ENCODE peak calls at places on chromosome 19, in nine cellular contexts. A, N, S, B, P, K, R, J and C are unnamed samples.

GRCh38 chr19:28351761-28352160 is 861.2 kb downstream of the UQCRFS1 start:
- DNase-seq in A (no peak), N (no peak), S (no peak), B (no peak), P (no peak), K (no peak), R (no peak), J (no peak), C (no peak)

GRCh38 chr19:29841559-29842367 is 30.0 kb downstream of the CCNE1 start:
- DNase-seq in A (peak), N (no peak), S (no peak), B (no peak), P (peak), K (peak), R (no peak), J (no peak), C (no peak)

GRCh38 chr19:32869369-32870153 is at the start of gene SLC7A9:
- DNase-seq in A (no peak), N (no peak), S (no peak), B (peak), P (peak), K (no peak), R (no peak), J (no peak), C (no peak)

GRCh38 chr19:19006213-19006612 is 27.1 kb downstream of the SUGP2 start:
- DNase-seq in A (no peak), N (no peak), S (no peak), B (no peak), P (no peak), K (no peak), R (no peak), J (no peak), C (no peak)

GRCh38 chr19:43699506-43700367 is 16.1 kb upstream of the IRGC start:
- DNase-seq in A (no peak), N (peak), S (no peak), B (peak), P (peak), K (no peak), R (peak), J (no peak), C (no peak)

GRCh38 chr19:11639245-11639601 is 41.9 kb downstream of the ZNF627 start:
- DNase-seq in A (no peak), N (no peak), S (no peak), B (no peak), P (no peak), K (no peak), R (no peak), J (no peak), C (no peak)

GRCh38 chr19:54192972-54193371 is 1.9 kb downstream of the TSEN34 start:
- DNase-seq in A (no peak), N (no peak), S (no peak), B (no peak), P (no peak), K (no peak), R (no peak), J (no peak), C (no peak)

GRCh38 chr19:2602391-2603181 is 99.9 kb downstream of the GNG7 start:
- DNase-seq in A (no peak), N (peak), S (peak), B (peak), P (peak), K (no peak), R (peak), J (no peak), C (peak)

GRCh38 chr19:49968279-49968922 is 7.4 kb upstream of the SIGLEC11 start:
- DNase-seq in A (no peak), N (no peak), S (no peak), B (no peak), P (no peak), K (no peak), R (no peak), J (no peak), C (peak)

DNA sequence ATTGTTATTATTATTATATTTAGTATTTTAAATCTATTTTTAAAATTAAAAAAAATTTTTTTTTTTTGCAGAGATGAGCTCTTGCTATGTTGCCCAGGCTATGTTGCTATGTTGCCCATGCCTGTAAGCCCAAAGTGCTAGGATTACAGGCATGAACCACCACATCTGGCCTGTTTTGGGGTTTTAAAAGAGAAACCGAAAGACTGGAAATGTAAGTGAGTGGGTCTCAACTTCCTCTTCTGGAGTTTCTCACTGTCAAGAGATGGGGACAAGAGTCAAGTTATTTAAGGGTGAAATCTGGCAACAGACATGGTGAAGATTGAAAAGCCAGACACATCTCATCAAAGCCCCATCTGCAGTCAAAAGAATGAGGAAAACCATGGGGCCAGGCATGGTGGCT is 4.2 kb upstream of the OR7G3 start:
- DNase-seq in A (no peak), N (no peak), S (no peak), B (no peak), P (no peak), K (no peak), R (no peak), J (no peak), C (no peak)
- TF ChIP-seq POLR2A in A (no peak), N (no peak), S (no peak), B (no peak), P (no peak), K (no peak), R (no peak), J (no peak), C (no peak)

GRCh38 chr19:52622261-52622660 is 15.9 kb downstream of the ZNF83 start:
- DNase-seq in A (no peak), N (no peak), S (no peak), B (no peak), P (no peak), K (no peak), R (no peak), J (no peak), C (no peak)
- TF ChIP-seq CTCF in A (no peak), N (no peak), S (no peak), B (no peak), P (no peak), K (no peak), R (no peak), J (no peak), C (no peak)

DNA sequence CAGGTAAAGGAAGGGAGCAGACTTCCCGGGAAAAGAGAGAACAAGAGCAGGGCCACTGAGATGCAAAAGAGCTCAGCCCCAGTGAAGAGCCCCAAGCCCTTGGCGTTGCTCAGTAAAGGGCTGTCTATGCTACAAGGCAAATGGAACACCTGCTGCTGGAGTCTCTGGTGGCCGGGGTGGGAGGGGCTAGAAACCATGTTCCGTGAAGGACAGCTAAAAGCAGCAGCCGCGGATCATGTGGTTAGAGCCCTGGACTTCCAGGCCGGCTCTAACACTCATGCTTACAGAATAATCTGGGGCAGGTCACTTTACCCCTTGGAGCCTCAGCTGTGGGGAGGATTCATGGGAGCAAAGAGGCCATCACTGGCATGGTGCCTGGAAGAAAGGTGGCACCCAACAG is 17.8 kb downstream of the POU2F2 start:
- DNase-seq in A (no peak), N (no peak), S (no peak), B (no peak), P (no peak), K (no peak), R (peak), J (peak), C (no peak)
- TF ChIP-seq EP300 in A (no peak), N (no peak), S (no peak), B (no peak), P (no peak), K (no peak), R (no peak), J (no peak), C (no peak)

DNA sequence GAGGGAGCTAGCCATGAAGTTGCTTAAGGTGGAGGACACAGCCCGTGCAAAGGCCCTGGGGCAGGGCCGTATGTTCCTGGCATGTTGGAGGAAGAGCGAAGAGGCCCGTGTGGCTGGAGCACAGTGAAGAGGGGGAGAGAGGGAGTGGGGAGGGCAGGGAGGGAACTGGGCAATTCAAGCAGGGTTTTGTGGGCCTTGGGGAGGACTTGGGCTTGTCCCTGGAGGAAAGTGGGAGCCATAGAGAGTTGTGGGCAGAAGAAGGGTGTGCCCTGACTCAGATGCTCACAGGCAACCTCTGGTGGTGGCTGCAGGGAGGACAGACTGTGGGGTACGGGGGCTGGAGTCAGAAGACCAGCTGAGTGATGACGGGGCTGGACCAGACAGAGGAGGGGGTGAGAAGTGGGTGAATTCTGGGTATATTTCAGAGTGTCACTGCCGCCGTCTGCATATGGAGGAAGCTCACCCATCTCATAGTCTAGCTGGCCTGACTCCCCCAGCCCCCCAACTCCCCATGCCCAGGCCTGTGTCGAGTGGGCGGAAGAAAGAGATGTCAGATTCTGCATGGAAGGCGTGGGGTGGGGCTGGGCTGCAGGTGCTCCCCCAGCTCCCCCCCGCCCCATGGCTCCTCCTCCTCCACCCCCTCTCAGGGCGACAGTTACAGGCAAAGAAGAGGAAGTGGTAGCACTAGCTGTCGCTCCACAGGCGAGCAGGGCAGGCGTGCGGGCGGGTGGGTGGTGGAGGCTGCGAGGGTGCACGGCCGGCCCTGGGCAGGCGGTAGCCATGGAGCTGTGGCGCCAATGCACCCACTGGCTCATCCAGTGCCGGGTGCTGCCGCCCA is at the start of gene VAV1:
- DNase-seq in A (no peak), N (no peak), S (no peak), B (peak), P (no peak), K (peak), R (peak), J (peak), C (peak)
- TF ChIP-seq POLR2A in A (no peak), N (no peak), S (no peak), B (no peak), P (no peak), K (peak), R (peak), J (peak), C (no peak)

DNA sequence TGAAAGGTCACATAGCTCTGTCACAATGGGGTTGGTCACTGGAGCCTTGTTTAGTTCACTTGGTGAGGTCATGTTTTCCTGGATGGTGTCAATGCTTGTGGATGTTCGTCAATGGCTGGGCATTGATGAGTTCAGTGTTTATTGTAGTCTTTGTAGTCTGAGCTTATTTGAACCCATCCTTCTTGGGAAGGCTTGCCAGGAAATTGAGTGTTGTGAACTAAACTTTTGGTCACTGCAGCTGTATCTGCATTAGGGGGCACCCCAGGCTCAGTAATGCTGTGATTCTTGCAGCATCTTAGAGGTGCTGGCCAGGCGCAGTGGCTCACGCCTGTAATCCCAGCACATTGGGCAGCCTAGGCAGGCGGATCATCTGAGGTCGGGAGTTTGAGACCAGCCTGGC is 22.0 kb downstream of the BLOC1S3 start:
- DNase-seq in A (no peak), N (no peak), S (no peak), B (peak), P (no peak), K (peak), R (no peak), J (no peak), C (no peak)
- TF ChIP-seq CTCF in A (peak), N (no peak), S (no peak), B (peak), P (no peak), K (peak), R (no peak), J (no peak), C (peak)